ENCODE peak calls at places on chromosome 20, in six cellular contexts. G is fibroblast of mammary gland, I is thoracic aorta, C is cardiac muscle cell, O is Right ventricle myocardium superior, U is mucosa of gallbladder. S is an unnamed sample.
A peak's percentile ranks its signal among the peaks of the same experiment; 100 is the strongest.

GRCh38 chr20:38804682-38805501 is 605 bp upstream of the PPP1R16B start:
- DNase-seq in G (no peak), I (no peak), C (no peak), O (no peak), U (peak; percentile 44), S (peak; percentile 49)

GRCh38 chr20:31587545-31588389 is 17.3 kb upstream of the ID1 start:
- DNase-seq in G (peak; percentile 75), I (no peak), C (peak; percentile 56), O (peak; percentile 70), U (no peak), S (peak; percentile 56)

GRCh38 chr20:36544134-36545018 is 3.1 kb downstream of the MYL9 start:
- DNase-seq in G (peak; percentile 82), I (peak; percentile 66), C (peak; percentile 30), O (peak; percentile 72), U (no peak), S (no peak)

GRCh38 chr20:3674447-3674846 is 7.4 kb downstream of the ADAM33 start:
- DNase-seq in G (no peak), I (no peak), C (no peak), O (no peak), U (no peak), S (no peak)

GRCh38 chr20:9978395-9979004 is 56.3 kb upstream of the ANKEF1 start:
- DNase-seq in G (peak; percentile 95), I (no peak), C (peak; percentile 74), O (no peak), U (peak; percentile 60), S (no peak)

GRCh38 chr20:54219751-54220426 is 12.0 kb downstream of the PFDN4 start:
- DNase-seq in G (peak; percentile 68), I (no peak), C (peak; percentile 32), O (no peak), U (no peak), S (no peak)

GRCh38 chr20:30812739-30813411 is 444.6 kb upstream of the DEFB115 start:
- DNase-seq in G (no peak), I (no peak), C (no peak), O (peak; percentile 44), U (no peak), S (no peak)

GRCh38 chr20:38497246-38497645 is 24.6 kb downstream of the RALGAPB start:
- DNase-seq in G (no peak), I (no peak), C (no peak), O (no peak), U (no peak), S (no peak)

GRCh38 chr20:53582574-53583351 is 10.9 kb downstream of the ZNF217 start:
- DNase-seq in G (peak; percentile 98), I (no peak), C (no peak), O (no peak), U (no peak), S (no peak)

GRCh38 chr20:7883309-7883708 is 56.9 kb downstream of the HAO1 start:
- DNase-seq in G (no peak), I (no peak), C (no peak), O (no peak), U (no peak), S (no peak)

GRCh38 chr20:56592211-56592610 is 36.9 kb upstream of the TFAP2C start:
- DNase-seq in G (no peak), I (no peak), C (no peak), O (no peak), U (no peak), S (no peak)

GRCh38 chr20:23920408-23920780 is 40.8 kb upstream of the CST5 start:
- DNase-seq in G (no peak), I (no peak), C (no peak), O (no peak), U (no peak), S (no peak)

GRCh38 chr20:43799150-43799711 is 72.4 kb upstream of the GTSF1L start:
- DNase-seq in G (peak; percentile 13), I (no peak), C (no peak), O (no peak), U (no peak), S (no peak)

GRCh38 chr20:4585104-4585753 is 136.5 kb upstream of the PRND start:
- DNase-seq in G (peak; percentile 91), I (no peak), C (no peak), O (no peak), U (no peak), S (no peak)

GRCh38 chr20:50151034-50151743 is 2.3 kb downstream of the PEDS1 start:
- DNase-seq in G (peak; percentile 72), I (no peak), C (no peak), O (no peak), U (peak; percentile 54), S (no peak)

GRCh38 chr20:62557425-62557824 is 81.6 kb upstream of the GATA5 start:
- DNase-seq in G (no peak), I (no peak), C (no peak), O (no peak), U (no peak), S (no peak)

GRCh38 chr20:35791823-35792222 is 20.0 kb downstream of the PHF20 start:
- DNase-seq in G (peak; percentile 88), I (no peak), C (no peak), O (no peak), U (no peak), S (no peak)

GRCh38 chr20:51696304-51697118 is 71.7 kb downstream of the ATP9A start:
- DNase-seq in G (peak; percentile 29), I (no peak), C (peak; percentile 37), O (no peak), U (no peak), S (no peak)

GRCh38 chr20:41047279-41047974 is 18.8 kb downstream of the TOP1 start:
- DNase-seq in G (no peak), I (no peak), C (no peak), O (no peak), U (no peak), S (no peak)

GRCh38 chr20:621115-621756 is 11.1 kb upstream of the TCF15 start:
- DNase-seq in G (peak; percentile 31), I (no peak), C (no peak), O (no peak), U (no peak), S (no peak)

GRCh38 chr20:38109657-38110524 is 55.2 kb downstream of the TGM2 start:
- DNase-seq in G (peak; percentile 99), I (peak; percentile 77), C (peak; percentile 85), O (peak; percentile 83), U (peak; percentile 56), S (no peak)

GRCh38 chr20:20491110-20491783 is 123.3 kb downstream of the INSM1 start:
- DNase-seq in G (peak; percentile 61), I (no peak), C (no peak), O (no peak), U (no peak), S (no peak)

S was measured in left colon.